ENCODE peak calls at places on chromosome 10, in seven cellular contexts. One of them, this sample, is unnamed.

GRCh38 chr10:35012781-35013180 is 77.4 kb downstream of the CUL2 start:
- DNase-seq in GM12878: no peak
- DNase-seq in H1: no peak
- DNase-seq in HepG2: no peak
- DNase-seq in SK-N-SH: no peak
- DNase-seq in K562: no peak
- DNase-seq in IMR-90: no peak
- DNase-seq in this sample: no peak

GRCh38 chr10:109219935-109220334 is 703.4 kb downstream of the XPNPEP1 start:
- DNase-seq in IMR-90: no peak
- DNase-seq in HepG2: no peak
- DNase-seq in GM12878: no peak
- DNase-seq in SK-N-SH: no peak
- DNase-seq in H1: no peak
- DNase-seq in K562: no peak
- DNase-seq in this sample: no peak

GRCh38 chr10:52877453-52877852 is 104.9 kb upstream of the MBL2 start:
- DNase-seq in IMR-90: no peak
- DNase-seq in GM12878: no peak
- DNase-seq in SK-N-SH: no peak
- DNase-seq in HepG2: no peak
- DNase-seq in K562: no peak
- DNase-seq in H1: no peak
- DNase-seq in this sample: no peak

GRCh38 chr10:119290301-119291036 is 83.1 kb downstream of the GRK5 start:
- DNase-seq in SK-N-SH: no peak
- DNase-seq in GM12878: no peak
- DNase-seq in HepG2: no peak
- DNase-seq in IMR-90: no peak
- DNase-seq in H1: no peak
- DNase-seq in K562: no peak
- DNase-seq in this sample: peak; percentile 49

GRCh38 chr10:121690152-121690551 is 91.9 kb upstream of the FGFR2 start:
- DNase-seq in GM12878: no peak
- DNase-seq in IMR-90: no peak
- DNase-seq in SK-N-SH: no peak
- DNase-seq in H1: no peak
- DNase-seq in K562: no peak
- DNase-seq in HepG2: peak; percentile 21
- DNase-seq in this sample: no peak

GRCh38 chr10:99785646-99786045 is 3.2 kb downstream of the ABCC2 start:
- DNase-seq in SK-N-SH: no peak
- DNase-seq in H1: no peak
- DNase-seq in K562: no peak
- DNase-seq in GM12878: no peak
- DNase-seq in HepG2: no peak
- DNase-seq in IMR-90: no peak
- DNase-seq in this sample: no peak

GRCh38 chr10:119643306-119644214 is 7.6 kb upstream of the BAG3 start:
- DNase-seq in H1: no peak
- DNase-seq in HepG2: peak; percentile 47
- DNase-seq in K562: no peak
- DNase-seq in GM12878: no peak
- DNase-seq in IMR-90: no peak
- DNase-seq in SK-N-SH: no peak
- DNase-seq in this sample: no peak

GRCh38 chr10:124172241-124172661 is 78.9 kb upstream of the CHST15 start:
- DNase-seq in H1: no peak
- DNase-seq in K562: no peak
- DNase-seq in HepG2: no peak
- DNase-seq in IMR-90: no peak
- DNase-seq in GM12878: no peak
- DNase-seq in SK-N-SH: no peak
- DNase-seq in this sample: no peak

GRCh38 chr10:99983280-99983988 is 26.3 kb downstream of the DNMBP start:
- DNase-seq in K562: peak; percentile 47
- DNase-seq in IMR-90: peak; percentile 79
- DNase-seq in SK-N-SH: peak; percentile 73
- DNase-seq in GM12878: peak; percentile 48
- DNase-seq in H1: no peak
- DNase-seq in HepG2: peak; percentile 38
- DNase-seq in this sample: no peak

GRCh38 chr10:13571541-13571940 is 15.2 kb upstream of the PRPF18 start:
- DNase-seq in IMR-90: no peak
- DNase-seq in SK-N-SH: no peak
- DNase-seq in HepG2: no peak
- DNase-seq in GM12878: no peak
- DNase-seq in K562: no peak
- DNase-seq in H1: no peak
- DNase-seq in this sample: no peak

GRCh38 chr10:97601268-97602215 is 12.0 kb downstream of the C10orf62 start:
- DNase-seq in HepG2: no peak
- DNase-seq in SK-N-SH: peak; percentile 66
- DNase-seq in IMR-90: no peak
- DNase-seq in GM12878: no peak
- DNase-seq in K562: no peak
- DNase-seq in H1: no peak
- DNase-seq in this sample: no peak

GRCh38 chr10:110209399-110209925 is 2.1 kb downstream of the MXI1 start:
- DNase-seq in SK-N-SH: no peak
- DNase-seq in IMR-90: peak; percentile 65
- DNase-seq in HepG2: no peak
- DNase-seq in GM12878: no peak
- DNase-seq in K562: peak; percentile 59
- DNase-seq in H1: peak; percentile 59
- DNase-seq in this sample: peak; percentile 68

GRCh38 chr10:44682516-44682915 is 228.6 kb upstream of the TMEM72 start:
- DNase-seq in SK-N-SH: no peak
- DNase-seq in IMR-90: no peak
- DNase-seq in HepG2: no peak
- DNase-seq in K562: no peak
- DNase-seq in H1: no peak
- DNase-seq in GM12878: no peak
- DNase-seq in this sample: no peak

GRCh38 chr10:58781873-58782488 is 269.3 kb downstream of the BICC1 start:
- DNase-seq in IMR-90: peak; percentile 49
- DNase-seq in GM12878: peak; percentile 8
- DNase-seq in K562: peak; percentile 43
- DNase-seq in SK-N-SH: peak; percentile 36
- DNase-seq in H1: no peak
- DNase-seq in HepG2: peak; percentile 42
- DNase-seq in this sample: peak; percentile 51

GRCh38 chr10:62541811-62542210 is 167.6 kb downstream of the ZNF365 start:
- DNase-seq in H1: no peak
- DNase-seq in GM12878: no peak
- DNase-seq in HepG2: no peak
- DNase-seq in K562: no peak
- DNase-seq in SK-N-SH: no peak
- DNase-seq in IMR-90: no peak
- DNase-seq in this sample: no peak

GRCh38 chr10:92691042-92691590 is 1.4 kb downstream of the HHEX start:
- DNase-seq in K562: peak; percentile 66
- DNase-seq in H1: peak; percentile 60
- DNase-seq in HepG2: no peak
- DNase-seq in IMR-90: no peak
- DNase-seq in GM12878: no peak
- DNase-seq in SK-N-SH: no peak
- DNase-seq in this sample: no peak

GRCh38 chr10:58645762-58646161 is 133.1 kb downstream of the BICC1 start:
- DNase-seq in SK-N-SH: no peak
- DNase-seq in GM12878: no peak
- DNase-seq in H1: no peak
- DNase-seq in K562: no peak
- DNase-seq in HepG2: no peak
- DNase-seq in IMR-90: no peak
- DNase-seq in this sample: no peak

GRCh38 chr10:132408367-132408781 is 11.4 kb downstream of the PWWP2B start:
- DNase-seq in H1: no peak
- DNase-seq in IMR-90: no peak
- DNase-seq in K562: no peak
- DNase-seq in GM12878: no peak
- DNase-seq in SK-N-SH: no peak
- DNase-seq in HepG2: no peak
- DNase-seq in this sample: no peak

GRCh38 chr10:33279276-33279675 is 55.2 kb downstream of the NRP1 start:
- DNase-seq in HepG2: no peak
- DNase-seq in IMR-90: peak; percentile 33
- DNase-seq in SK-N-SH: no peak
- DNase-seq in H1: no peak
- DNase-seq in K562: no peak
- DNase-seq in GM12878: no peak
- DNase-seq in this sample: no peak

GRCh38 chr10:44192435-44192834 is 192.5 kb downstream of the CXCL12 start:
- DNase-seq in K562: no peak
- DNase-seq in SK-N-SH: no peak
- DNase-seq in IMR-90: no peak
- DNase-seq in HepG2: no peak
- DNase-seq in H1: no peak
- DNase-seq in GM12878: no peak
- DNase-seq in this sample: no peak

GRCh38 chr10:25049966-25050365 is 33.6 kb downstream of the THNSL1 start:
- DNase-seq in H1: no peak
- DNase-seq in K562: no peak
- DNase-seq in SK-N-SH: no peak
- DNase-seq in GM12878: no peak
- DNase-seq in HepG2: no peak
- DNase-seq in IMR-90: no peak
- DNase-seq in this sample: no peak

GRCh38 chr10:4242561-4243035 is 457.6 kb upstream of the KLF6 start:
- DNase-seq in H1: no peak
- DNase-seq in GM12878: no peak
- DNase-seq in HepG2: no peak
- DNase-seq in IMR-90: peak; percentile 92
- DNase-seq in SK-N-SH: no peak
- DNase-seq in K562: no peak
- DNase-seq in this sample: no peak
- TF ChIP-seq RFX5 in H1: no peak
- TF ChIP-seq RFX5 in GM12878: no peak
- TF ChIP-seq RFX5 in HepG2: no peak
- TF ChIP-seq RFX5 in IMR-90: no peak
- TF ChIP-seq RFX5 in SK-N-SH: no peak
- TF ChIP-seq RFX5 in K562: no peak
- TF ChIP-seq RFX5 in this sample: no peak

GRCh38 chr10:71270301-71270777 is 48.7 kb upstream of the SLC29A3 start:
- DNase-seq in IMR-90: peak; percentile 84
- DNase-seq in SK-N-SH: peak; percentile 72
- DNase-seq in GM12878: no peak
- DNase-seq in HepG2: peak; percentile 56
- DNase-seq in K562: peak; percentile 84
- DNase-seq in H1: peak; percentile 75
- DNase-seq in this sample: peak; percentile 91
- TF ChIP-seq RFX5 in IMR-90: no peak
- TF ChIP-seq RFX5 in SK-N-SH: no peak
- TF ChIP-seq RFX5 in GM12878: no peak
- TF ChIP-seq RFX5 in HepG2: no peak
- TF ChIP-seq RFX5 in K562: no peak
- TF ChIP-seq RFX5 in H1: no peak
- TF ChIP-seq RFX5 in this sample: no peak

DNA sequence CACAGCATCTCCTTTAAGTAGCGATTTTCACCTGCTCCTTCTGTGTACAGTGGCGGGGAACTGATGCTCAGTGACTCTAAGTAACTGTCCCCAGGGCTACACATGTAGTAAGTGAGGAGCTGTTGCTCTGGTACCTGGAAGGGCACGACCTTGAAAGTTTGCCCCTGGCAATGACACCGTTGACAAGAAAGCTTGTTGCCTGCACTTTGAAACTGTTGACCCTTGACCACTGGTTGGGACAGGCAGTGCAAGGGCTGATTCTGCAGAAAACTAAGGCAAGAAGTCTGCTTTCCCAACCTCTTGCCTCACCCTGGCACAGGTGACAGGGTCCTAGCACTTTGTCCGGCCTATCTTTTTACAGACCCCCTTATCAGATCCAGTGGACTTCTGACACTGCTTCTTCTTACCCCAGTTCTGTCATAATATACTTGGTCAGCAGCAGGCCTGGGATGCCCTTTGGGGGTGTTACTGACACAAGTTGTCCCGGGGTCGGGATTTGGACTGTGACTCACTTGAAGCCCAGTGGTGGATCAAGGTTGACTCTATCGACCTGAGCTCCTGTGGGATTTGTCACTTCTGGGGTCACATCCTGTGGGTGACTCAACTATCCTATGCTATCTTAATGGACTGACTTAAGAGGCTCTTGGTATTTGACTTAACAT is 5.8 kb downstream of the ACSL5 start:
- DNase-seq in IMR-90: peak; percentile 67
- DNase-seq in SK-N-SH: no peak
- DNase-seq in H1: no peak
- DNase-seq in K562: peak; percentile 50
- DNase-seq in HepG2: peak; percentile 85
- DNase-seq in GM12878: no peak
- DNase-seq in this sample: no peak
- TF ChIP-seq RFX5 in IMR-90: no peak
- TF ChIP-seq RFX5 in SK-N-SH: no peak
- TF ChIP-seq RFX5 in H1: no peak
- TF ChIP-seq RFX5 in K562: no peak
- TF ChIP-seq RFX5 in HepG2: no peak
- TF ChIP-seq RFX5 in GM12878: no peak
- TF ChIP-seq RFX5 in this sample: no peak

DNA sequence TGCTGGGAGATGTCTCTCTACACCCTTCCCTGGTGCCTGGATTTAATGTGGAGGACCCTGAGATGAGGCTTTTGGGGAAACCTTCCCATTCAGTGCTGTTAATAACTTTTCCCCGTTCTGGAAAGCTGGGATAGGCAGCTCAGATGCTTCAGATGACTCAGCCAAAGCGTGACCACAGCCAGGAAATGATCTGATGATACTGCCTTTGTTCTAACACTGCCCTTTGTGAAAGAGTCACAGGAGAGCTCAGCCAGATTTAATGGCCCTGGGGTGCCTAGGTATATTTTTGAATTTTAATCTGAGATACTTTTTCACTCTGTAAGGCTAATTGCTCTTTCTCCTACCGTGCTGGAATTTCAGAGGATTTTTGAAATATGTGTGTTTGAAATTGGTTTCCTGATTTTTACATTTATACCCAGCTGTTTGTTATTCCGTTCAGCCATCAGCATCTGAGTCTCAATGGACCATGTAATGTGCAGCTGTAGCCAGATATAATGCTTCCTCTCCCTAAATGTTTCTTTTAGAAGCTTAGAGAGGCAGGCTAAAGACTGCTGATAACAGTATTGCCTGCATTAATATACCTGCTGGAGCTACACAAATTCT is 17.7 kb downstream of the CELF2 start:
- DNase-seq in K562: no peak
- DNase-seq in SK-N-SH: no peak
- DNase-seq in H1: no peak
- DNase-seq in IMR-90: peak; percentile 79
- DNase-seq in HepG2: no peak
- DNase-seq in GM12878: no peak
- DNase-seq in this sample: no peak
- TF ChIP-seq RFX5 in K562: no peak
- TF ChIP-seq RFX5 in SK-N-SH: no peak
- TF ChIP-seq RFX5 in H1: no peak
- TF ChIP-seq RFX5 in IMR-90: no peak
- TF ChIP-seq RFX5 in HepG2: no peak
- TF ChIP-seq RFX5 in GM12878: no peak
- TF ChIP-seq RFX5 in this sample: no peak

GRCh38 chr10:88028072-88028471 is 164.6 kb downstream of the PTEN start:
- DNase-seq in H1: no peak
- DNase-seq in GM12878: no peak
- DNase-seq in HepG2: no peak
- DNase-seq in K562: no peak
- DNase-seq in SK-N-SH: no peak
- DNase-seq in IMR-90: no peak
- DNase-seq in this sample: no peak
- TF ChIP-seq RFX5 in H1: no peak
- TF ChIP-seq RFX5 in GM12878: no peak
- TF ChIP-seq RFX5 in HepG2: no peak
- TF ChIP-seq RFX5 in K562: no peak
- TF ChIP-seq RFX5 in SK-N-SH: no peak
- TF ChIP-seq RFX5 in IMR-90: no peak
- TF ChIP-seq RFX5 in this sample: no peak